ENCODE peak calls at places on chromosome X, in ten cellular contexts. N is AG04450; L is stimulated activated CD4-positive, alpha-beta T cell treated with anti-CD3 and anti-CD28 coated beads, Interleukin-4, amount 100 ng/mL, for 4 hours; T is kidney; V is right lobe of liver; I is choroid plexus epithelial cell; P is GM23248; S is NCI-H2029; D is activated naive CD8-positive, alpha-beta T cell treated with anti-CD3 and anti-CD28 coated beads, Interleukin-2, amount 50 U/mL, for 24 hours; X is AML-193. Y is an unnamed sample.

GRCh38 chrX:103464071-103464773 is 55.1 kb downstream of the RAB40A start:
- DNase-seq in N (no peak), L (peak), T (no peak), V (no peak), I (peak), P (peak), S (no peak), D (peak), X (peak), Y (peak)

GRCh38 chrX:128634754-128635153 is 582.6 kb upstream of the ACTRT1 start:
- DNase-seq in N (no peak), L (no peak), T (no peak), V (no peak), I (no peak), P (no peak), S (no peak), D (no peak), X (no peak), Y (no peak)

GRCh38 chrX:66035667-66036066 is 4.2 kb downstream of the VSIG4 start:
- DNase-seq in N (no peak), L (no peak), T (no peak), V (no peak), I (no peak), P (no peak), S (no peak), D (no peak), X (no peak), Y (no peak)

GRCh38 chrX:120306640-120307039 is 4.6 kb downstream of the TMEM255A start:
- DNase-seq in N (no peak), L (no peak), T (no peak), V (no peak), I (no peak), P (no peak), S (no peak), D (no peak), X (peak), Y (no peak)

GRCh38 chrX:153611298-153612095 is 12.6 kb upstream of the CCNQ start:
- DNase-seq in N (no peak), L (no peak), T (peak), V (no peak), I (no peak), P (peak), S (no peak), D (no peak), X (no peak), Y (no peak)

GRCh38 chrX:139290310-139290709 is 240.2 kb upstream of the F9 start:
- DNase-seq in N (no peak), L (no peak), T (no peak), V (no peak), I (no peak), P (peak), S (no peak), D (no peak), X (no peak), Y (peak)

GRCh38 chrX:54043084-54043483 is 1.2 kb downstream of the PHF8 start:
- DNase-seq in N (no peak), L (no peak), T (no peak), V (no peak), I (no peak), P (peak), S (no peak), D (no peak), X (no peak), Y (no peak)

GRCh38 chrX:19839770-19840254 is 47.6 kb downstream of the SH3KBP1 start:
- DNase-seq in N (no peak), L (no peak), T (no peak), V (no peak), I (no peak), P (no peak), S (peak), D (no peak), X (peak), Y (peak)

GRCh38 chrX:31213941-31214340 is 142.1 kb upstream of the FTHL17 start:
- DNase-seq in N (no peak), L (no peak), T (no peak), V (no peak), I (peak), P (peak), S (no peak), D (no peak), X (no peak), Y (no peak)

GRCh38 chrX:16144420-16144819 is 21.1 kb downstream of the GRPR start:
- DNase-seq in N (no peak), L (no peak), T (no peak), V (no peak), I (no peak), P (no peak), S (no peak), D (no peak), X (no peak), Y (no peak)

GRCh38 chrX:45602151-45602550 is 401.5 kb upstream of the DIPK2B start:
- DNase-seq in N (no peak), L (no peak), T (no peak), V (no peak), I (peak), P (peak), S (no peak), D (no peak), X (no peak), Y (no peak)

GRCh38 chrX:52217494-52218160 is 32.9 kb downstream of the MAGED4 start:
- DNase-seq in N (no peak), L (no peak), T (no peak), V (no peak), I (no peak), P (no peak), S (no peak), D (no peak), X (no peak), Y (no peak)

GRCh38 chrX:1657367-1658082 is 42.7 kb downstream of the ASMT start:
- DNase-seq in N (no peak), L (peak), T (no peak), V (no peak), I (peak), P (peak), S (no peak), D (peak), X (peak), Y (peak)

GRCh38 chrX:12488781-12489180 is 302.4 kb upstream of the PRPS2 start:
- DNase-seq in N (no peak), L (no peak), T (no peak), V (no peak), I (no peak), P (no peak), S (no peak), D (no peak), X (no peak), Y (no peak)

GRCh38 chrX:34810364-34810763 is 132.2 kb upstream of the FAM47B start:
- DNase-seq in N (no peak), L (no peak), T (no peak), V (no peak), I (peak), P (peak), S (no peak), D (no peak), X (no peak), Y (no peak)

GRCh38 chrX:106484233-106484632 is 127.5 kb upstream of the RADX start:
- DNase-seq in N (no peak), L (no peak), T (no peak), V (no peak), I (no peak), P (peak), S (no peak), D (no peak), X (no peak), Y (peak)

GRCh38 chrX:35166023-35166422 is 223.4 kb downstream of the FAM47B start:
- DNase-seq in N (no peak), L (no peak), T (no peak), V (no peak), I (peak), P (no peak), S (no peak), D (no peak), X (no peak), Y (no peak)

GRCh38 chrX:95903490-95903889 is 781.2 kb upstream of the DIAPH2 start:
- DNase-seq in N (no peak), L (no peak), T (no peak), V (no peak), I (peak), P (no peak), S (no peak), D (no peak), X (no peak), Y (no peak)

GRCh38 chrX:33132569-33132968 is 78.8 kb downstream of the DMD start:
- DNase-seq in N (no peak), L (no peak), T (no peak), V (no peak), I (no peak), P (no peak), S (no peak), D (no peak), X (no peak), Y (no peak)

GRCh38 chrX:122220644-122221373 is 963.3 kb upstream of the GRIA3 start:
- DNase-seq in N (no peak), L (no peak), T (peak), V (no peak), I (no peak), P (no peak), S (no peak), D (no peak), X (no peak), Y (no peak)

GRCh38 chrX:24055043-24055356 is 244 bp downstream of the EIF2S3 start:
- DNase-seq in N (no peak), L (no peak), T (no peak), V (no peak), I (no peak), P (no peak), S (no peak), D (no peak), X (no peak), Y (no peak)

GRCh38 chrX:101164766-101165590 is 54.6 kb upstream of the DRP2 start:
- DNase-seq in N (peak), L (no peak), T (no peak), V (no peak), I (peak), P (peak), S (no peak), D (no peak), X (no peak), Y (no peak)

GRCh38 chrX:15143050-15143824 is 126.6 kb downstream of the ASB9 start:
- DNase-seq in N (no peak), L (peak), T (no peak), V (peak), I (peak), P (peak), S (no peak), D (peak), X (peak), Y (no peak)

GRCh38 chrX:137297167-137297566 is 263.4 kb upstream of the GPR101 start:
- DNase-seq in N (no peak), L (no peak), T (no peak), V (no peak), I (no peak), P (no peak), S (no peak), D (no peak), X (no peak), Y (no peak)

GRCh38 chrX:8289523-8289922 is 118.5 kb upstream of the VCX2 start:
- DNase-seq in N (no peak), L (no peak), T (no peak), V (no peak), I (no peak), P (no peak), S (no peak), D (no peak), X (no peak), Y (no peak)

GRCh38 chrX:151871244-151871643 is 41.4 kb upstream of the MAGEA4 start:
- DNase-seq in N (peak), L (no peak), T (no peak), V (no peak), I (peak), P (peak), S (no peak), D (no peak), X (no peak), Y (no peak)

GRCh38 chrX:19879742-19880378 is 7.5 kb downstream of the SH3KBP1 start:
- DNase-seq in N (no peak), L (no peak), T (no peak), V (no peak), I (no peak), P (no peak), S (no peak), D (peak), X (no peak), Y (no peak)

GRCh38 chrX:152897216-152898144 is at the start of gene ZNF185:
- DNase-seq in N (no peak), L (no peak), T (peak), V (peak), I (peak), P (peak), S (peak), D (no peak), X (no peak), Y (no peak)

GRCh38 chrX:85851418-85851817 is 195.9 kb downstream of the CHM start:
- DNase-seq in N (no peak), L (no peak), T (no peak), V (peak), I (peak), P (peak), S (no peak), D (no peak), X (no peak), Y (no peak)

GRCh38 chrX:126550816-126551215 is 1.8 kb downstream of the DCAF12L1 start:
- DNase-seq in N (no peak), L (no peak), T (no peak), V (no peak), I (no peak), P (no peak), S (no peak), D (no peak), X (no peak), Y (no peak)

GRCh38 chrX:135416546-135416945 is 5.2 kb upstream of the SMIM10L2A start:
- DNase-seq in N (no peak), L (no peak), T (no peak), V (no peak), I (no peak), P (no peak), S (no peak), D (no peak), X (no peak), Y (no peak)

GRCh38 chrX:20067709-20068315 is 48.9 kb downstream of the MAP7D2 start:
- DNase-seq in N (peak), L (no peak), T (peak), V (no peak), I (peak), P (peak), S (peak), D (no peak), X (peak), Y (peak)

GRCh38 chrX:118823263-118824172 is at the start of gene ZCCHC12:
- DNase-seq in N (no peak), L (peak), T (no peak), V (no peak), I (peak), P (peak), S (peak), D (peak), X (no peak), Y (peak)

GRCh38 chrX:99242001-99242400 is 1168.1 kb downstream of the PCDH19 start:
- DNase-seq in N (no peak), L (no peak), T (peak), V (no peak), I (no peak), P (no peak), S (no peak), D (no peak), X (no peak), Y (no peak)

GRCh38 chrX:69317721-69318120 is 152.5 kb upstream of the PJA1 start:
- DNase-seq in N (no peak), L (no peak), T (no peak), V (no peak), I (no peak), P (no peak), S (no peak), D (no peak), X (no peak), Y (no peak)

GRCh38 chrX:22135994-22136684 is 104.0 kb downstream of the PHEX start:
- DNase-seq in N (no peak), L (no peak), T (no peak), V (no peak), I (peak), P (peak), S (peak), D (peak), X (peak), Y (no peak)

GRCh38 chrX:11435568-11435967 is 142.4 kb downstream of the AMELX start:
- DNase-seq in N (no peak), L (no peak), T (no peak), V (no peak), I (peak), P (peak), S (no peak), D (no peak), X (no peak), Y (no peak)

GRCh38 chrX:53882331-53882730 is 161.9 kb downstream of the PHF8 start:
- DNase-seq in N (peak), L (no peak), T (no peak), V (no peak), I (peak), P (peak), S (no peak), D (no peak), X (no peak), Y (no peak)

GRCh38 chrX:17376381-17377046 is 1.5 kb downstream of the NHS start:
- DNase-seq in N (no peak), L (no peak), T (peak), V (peak), I (peak), P (peak), S (no peak), D (peak), X (no peak), Y (peak)